ENCODE peak calls at places on chromosomes 7 and 10, in four cellular contexts. A is effector memory CD4-positive, alpha-beta T cell; G is Panc1; H is RWPE2. M is an unnamed sample.

GRCh38 chr7:127857464-127857841 is 173.8 kb downstream of the LRRC4 start:
- DNase-seq in A (no peak), G (no peak), H (no peak), M (no peak)

GRCh38 chr7:111392976-111393762 is 169.1 kb downstream of the IMMP2L start:
- DNase-seq in A (no peak), G (no peak), H (no peak), M (no peak)

GRCh38 chr10:88642991-88643390 is 21.3 kb upstream of the LIPF start:
- DNase-seq in A (no peak), G (no peak), H (no peak), M (no peak)

GRCh38 chr10:99172130-99172738 is 63.4 kb downstream of the HPSE2 start:
- DNase-seq in A (no peak), G (peak; percentile 7), H (no peak), M (no peak)

GRCh38 chr10:56116684-56117083 is 244.4 kb downstream of the ZWINT start:
- DNase-seq in A (no peak), G (no peak), H (no peak), M (no peak)

GRCh38 chr7:5699951-5700384 is 81.5 kb downstream of the RNF216 start:
- DNase-seq in A (peak; percentile 76), G (no peak), H (no peak), M (peak; percentile 34)

GRCh38 chr7:108609643-108610042 is 40.0 kb downstream of the DNAJB9 start:
- DNase-seq in A (no peak), G (no peak), H (no peak), M (no peak)

GRCh38 chr7:85320699-85321476 is 134.0 kb upstream of the SEMA3D start:
- DNase-seq in A (no peak), G (no peak), H (no peak), M (no peak)

GRCh38 chr10:664248-664647 is 25.2 kb downstream of the DIP2C start:
- DNase-seq in A (no peak), G (no peak), H (no peak), M (no peak)

GRCh38 chr10:45001382-45002148 is 842 bp downstream of the ZNF22 start:
- DNase-seq in A (peak; percentile 22), G (peak; percentile 62), H (no peak), M (peak; percentile 35)

GRCh38 chr10:85642082-85642420 is 724.5 kb downstream of the GRID1 start:
- DNase-seq in A (no peak), G (no peak), H (no peak), M (no peak)

GRCh38 chr7:156147104-156147503 is 334.8 kb upstream of the SHH start:
- DNase-seq in A (no peak), G (no peak), H (no peak), M (no peak)

GRCh38 chr10:73641272-73642060 is at the start of gene MYOZ1:
- DNase-seq in A (no peak), G (no peak), H (no peak), M (no peak)

GRCh38 chr10:209357-209756 is 74.1 kb downstream of the ZMYND11 start:
- DNase-seq in A (no peak), G (no peak), H (no peak), M (no peak)

GRCh38 chr7:57404967-57405421 is 45.0 kb upstream of the ZNF716 start:
- DNase-seq in A (no peak), G (no peak), H (no peak), M (no peak)

GRCh38 chr7:118372530-118372929 is 148.0 kb downstream of the ANKRD7 start:
- DNase-seq in A (no peak), G (no peak), H (no peak), M (no peak)

GRCh38 chr7:140691368-140692045 is 5.0 kb upstream of the NDUFB2 start:
- DNase-seq in A (no peak), G (no peak), H (no peak), M (no peak)

GRCh38 chr10:79904671-79905321 is 44.1 kb downstream of the SFTPD start:
- DNase-seq in A (no peak), G (no peak), H (no peak), M (no peak)

GRCh38 chr10:92594194-92594593 is 1.3 kb downstream of the KIF11 start:
- DNase-seq in A (no peak), G (no peak), H (no peak), M (no peak)

GRCh38 chr7:152904698-152905097 is 145.1 kb downstream of the ACTR3B start:
- DNase-seq in A (no peak), G (no peak), H (no peak), M (no peak)

GRCh38 chr10:64733980-64734379 is 1212.8 kb downstream of the REEP3 start:
- DNase-seq in A (no peak), G (peak; percentile 8), H (no peak), M (no peak)

GRCh38 chr10:64738462-64738861 is 1217.3 kb downstream of the REEP3 start:
- DNase-seq in A (no peak), G (no peak), H (no peak), M (no peak)
- H3K4me3 ChIP-seq in A (no peak overlapping the region), G (no peak overlapping the region), H (no peak overlapping the region), M (no peak overlapping the region)

DNA sequence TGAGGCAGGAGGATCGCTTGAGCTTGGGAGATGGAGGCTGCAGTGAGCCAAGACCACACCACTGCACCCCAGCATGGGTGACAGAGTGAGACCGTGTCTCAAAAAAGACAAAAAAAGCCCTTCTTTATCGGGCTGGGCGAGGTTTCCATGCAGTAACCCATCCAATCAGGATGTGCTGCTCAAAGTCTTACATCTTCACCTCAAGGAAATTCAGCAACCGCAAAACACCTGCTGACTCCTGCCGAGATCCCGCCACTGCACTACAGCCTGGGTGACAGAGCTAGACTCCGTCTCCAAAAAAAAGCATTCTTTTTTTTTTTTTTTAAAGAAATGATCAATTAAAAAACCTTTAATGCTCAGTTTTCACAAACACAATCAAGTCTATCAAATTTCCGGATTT is 75.7 kb upstream of the KCTD7 start:
- DNase-seq in A (no peak), G (no peak), H (no peak), M (no peak)
- H3K36me3 ChIP-seq in A (peaks cover 26% of the 10 kb centered on the region), G (peaks cover 10% of the 10 kb centered on the region), H (peaks cover 39% of the 10 kb centered on the region), M (peaks cover 10% of the 10 kb centered on the region)

GRCh38 chr7:150369740-150370501 is 1.3 kb downstream of the REPIN1 start:
- DNase-seq in A (no peak), G (no peak), H (no peak), M (no peak)

GRCh38 chr7:150368884-150369739 is 490 bp downstream of the REPIN1 start:
- DNase-seq in A (peak; percentile 47), G (no peak), H (no peak), M (peak; percentile 70)

GRCh38 chr7:150371131-150371995 is 2.7 kb downstream of the REPIN1 start:
- DNase-seq in A (no peak), G (no peak), H (no peak), M (no peak)

GRCh38 chr7:150371996-150372270 is 3.3 kb downstream of the REPIN1 start:
- DNase-seq in A (no peak), G (no peak), H (no peak), M (no peak)

DNA sequence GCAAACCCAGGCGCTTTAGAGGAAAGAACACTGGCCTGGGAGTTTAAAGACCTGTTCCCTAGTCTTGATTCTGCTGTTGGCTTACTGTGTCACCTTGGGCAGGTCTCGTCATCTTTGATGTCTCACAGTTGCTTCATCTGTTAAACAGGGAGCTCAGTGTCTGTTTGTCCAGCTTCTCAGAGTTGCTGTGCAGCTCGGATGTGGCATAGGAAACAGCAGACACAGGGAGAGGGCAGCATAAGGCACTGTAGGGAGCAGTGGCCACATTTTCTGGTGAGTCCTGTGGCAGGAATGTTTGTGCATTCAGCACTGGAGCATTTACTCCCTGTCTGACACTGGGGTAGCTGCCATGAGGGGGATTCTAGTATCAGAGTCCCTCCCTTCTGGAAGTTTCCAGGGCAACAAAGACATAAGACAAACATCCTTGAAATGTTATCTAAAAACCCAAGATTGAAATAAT is 2.0 kb downstream of the REPIN1 start:
- DNase-seq in A (no peak), G (no peak), H (no peak), M (no peak)
- H3K4me3 ChIP-seq in A (no peak overlapping the region), G (peak overlapping the region; percentile 97), H (no peak overlapping the region), M (no peak overlapping the region)

GRCh38 chr10:48450811-48451466 is 144.5 kb downstream of the MAPK8 start:
- DNase-seq in A (no peak), G (no peak), H (peak; percentile 53), M (no peak)
- H3K36me3 ChIP-seq in A (no peaks in the 10 kb centered on the region), G (no peaks in the 10 kb centered on the region), H (no peaks in the 10 kb centered on the region), M (no peaks in the 10 kb centered on the region)

DNA sequence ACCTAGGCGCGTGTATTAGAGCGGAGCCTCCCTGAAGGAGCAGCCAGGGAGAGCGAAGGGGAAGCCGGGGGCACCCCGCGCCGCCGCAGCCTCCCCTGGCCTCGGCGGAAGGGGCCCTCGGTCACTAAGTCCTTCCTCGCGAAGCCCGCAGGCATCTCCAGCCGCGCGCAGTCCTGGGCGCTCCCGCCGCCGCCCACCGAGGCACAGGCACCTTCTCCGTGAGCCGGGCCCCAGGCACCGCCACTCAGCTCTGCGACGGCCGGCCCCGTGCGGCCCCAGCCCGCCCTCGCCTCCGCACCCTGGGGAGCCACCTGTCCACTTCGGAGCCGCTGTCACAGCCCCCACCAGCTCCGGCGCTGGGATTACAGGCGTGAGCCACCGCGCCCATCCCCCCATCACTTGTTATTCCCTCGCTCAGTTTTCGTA is 80.8 kb downstream of the ZNF467 start:
- DNase-seq in A (no peak), G (no peak), H (no peak), M (no peak)
- H3K4me3 ChIP-seq in A (no peak overlapping the region), G (no peak overlapping the region), H (peak overlapping the region; percentile 16), M (no peak overlapping the region)

DNA sequence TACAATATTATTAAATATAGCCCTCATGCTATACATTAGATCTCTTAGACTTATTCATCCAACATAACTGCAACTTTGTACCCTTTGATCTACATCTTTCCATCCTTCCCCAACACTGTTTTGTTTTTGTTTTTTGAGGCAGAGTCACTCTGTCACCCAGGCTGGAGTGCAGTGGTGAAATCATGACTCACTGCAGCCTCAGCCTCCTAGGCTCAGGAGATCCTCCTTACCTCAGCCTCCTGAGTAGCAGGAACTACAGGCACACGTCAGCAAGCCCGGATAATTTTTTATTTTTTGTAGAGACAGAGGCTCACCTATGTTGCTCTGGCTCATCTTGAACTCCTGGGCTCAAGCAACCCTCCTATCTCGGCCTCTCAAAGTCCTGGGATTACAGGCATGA is 53.3 kb downstream of the NT5C2 start:
- DNase-seq in A (no peak), G (no peak), H (no peak), M (no peak)
- H3K36me3 ChIP-seq in A (peaks cover 6% of the 10 kb centered on the region), G (peaks cover 16% of the 10 kb centered on the region), H (peaks cover 62% of the 10 kb centered on the region), M (peaks cover 4% of the 10 kb centered on the region)

M was measured in CD8-positive, alpha-beta memory T cell.